ENCODE peak calls at places on chromosomes 12 and 14, in five cellular contexts. One of them, this sample, is unnamed.

GRCh38 chr14:89276424-89276975 is 140.5 kb downstream of the FOXN3 start:
- DNase-seq in coronary artery: peak
- DNase-seq in colonic mucosa: no peak
- DNase-seq in brain microvascular endothelial cell: peak
- DNase-seq in right lobe of liver: no peak
- DNase-seq in this sample: no peak

GRCh38 chr12:56296207-56296785 is 3.8 kb downstream of the CS start:
- DNase-seq in right lobe of liver: no peak
- DNase-seq in colonic mucosa: no peak
- DNase-seq in coronary artery: no peak
- DNase-seq in brain microvascular endothelial cell: no peak
- DNase-seq in this sample: no peak

GRCh38 chr12:19771858-19772257 is 332.6 kb downstream of the AEBP2 start:
- DNase-seq in colonic mucosa: no peak
- DNase-seq in right lobe of liver: no peak
- DNase-seq in brain microvascular endothelial cell: peak
- DNase-seq in coronary artery: no peak
- DNase-seq in this sample: no peak

GRCh38 chr14:35470775-35471174 is 63.2 kb upstream of the INSM2 start:
- DNase-seq in brain microvascular endothelial cell: peak
- DNase-seq in colonic mucosa: no peak
- DNase-seq in right lobe of liver: no peak
- DNase-seq in coronary artery: no peak
- DNase-seq in this sample: no peak

GRCh38 chr12:124874988-124875802 is 11.5 kb upstream of the SCARB1 start:
- DNase-seq in brain microvascular endothelial cell: no peak
- DNase-seq in colonic mucosa: no peak
- DNase-seq in right lobe of liver: no peak
- DNase-seq in coronary artery: no peak
- DNase-seq in this sample: no peak

GRCh38 chr12:1047898-1048660 is 57.1 kb downstream of the ERC1 start:
- DNase-seq in coronary artery: no peak
- DNase-seq in colonic mucosa: no peak
- DNase-seq in brain microvascular endothelial cell: no peak
- DNase-seq in right lobe of liver: no peak
- DNase-seq in this sample: no peak

GRCh38 chr12:117513353-117513752 is 151.9 kb upstream of the NOS1 start:
- DNase-seq in colonic mucosa: no peak
- DNase-seq in brain microvascular endothelial cell: no peak
- DNase-seq in coronary artery: no peak
- DNase-seq in right lobe of liver: peak
- DNase-seq in this sample: no peak

GRCh38 chr12:106446429-106447092 is 89.0 kb downstream of the POLR3B start:
- DNase-seq in colonic mucosa: no peak
- DNase-seq in coronary artery: no peak
- DNase-seq in brain microvascular endothelial cell: no peak
- DNase-seq in right lobe of liver: no peak
- DNase-seq in this sample: no peak

GRCh38 chr14:68924392-68925158 is 54.5 kb downstream of the ACTN1 start:
- DNase-seq in colonic mucosa: no peak
- DNase-seq in coronary artery: no peak
- DNase-seq in right lobe of liver: peak
- DNase-seq in brain microvascular endothelial cell: no peak
- DNase-seq in this sample: no peak

GRCh38 chr14:34874386-34875030 is 652 bp downstream of the BAZ1A start:
- DNase-seq in colonic mucosa: peak
- DNase-seq in right lobe of liver: peak
- DNase-seq in brain microvascular endothelial cell: peak
- DNase-seq in coronary artery: peak
- DNase-seq in this sample: peak

GRCh38 chr12:76123301-76124212 is 39.1 kb upstream of the NAP1L1 start:
- DNase-seq in coronary artery: no peak
- DNase-seq in brain microvascular endothelial cell: no peak
- DNase-seq in colonic mucosa: no peak
- DNase-seq in right lobe of liver: no peak
- DNase-seq in this sample: no peak

GRCh38 chr14:31829256-31829923 is 247.7 kb upstream of the ARHGAP5 start:
- DNase-seq in colonic mucosa: no peak
- DNase-seq in brain microvascular endothelial cell: peak
- DNase-seq in coronary artery: no peak
- DNase-seq in right lobe of liver: no peak
- DNase-seq in this sample: no peak

GRCh38 chr12:22282283-22282682 is 52.2 kb downstream of the ST8SIA1 start:
- DNase-seq in colonic mucosa: no peak
- DNase-seq in coronary artery: no peak
- DNase-seq in brain microvascular endothelial cell: peak
- DNase-seq in right lobe of liver: no peak
- DNase-seq in this sample: no peak

GRCh38 chr12:114668151-114668891 is 15.7 kb downstream of the TBX3 start:
- DNase-seq in brain microvascular endothelial cell: peak
- DNase-seq in right lobe of liver: peak
- DNase-seq in coronary artery: no peak
- DNase-seq in colonic mucosa: peak
- DNase-seq in this sample: peak

GRCh38 chr14:100339757-100340453 is 16.8 kb downstream of the SLC25A47 start:
- DNase-seq in colonic mucosa: no peak
- DNase-seq in coronary artery: no peak
- DNase-seq in right lobe of liver: no peak
- DNase-seq in brain microvascular endothelial cell: no peak
- DNase-seq in this sample: no peak

GRCh38 chr14:100341301-100342031 is 18.3 kb downstream of the SLC25A47 start:
- DNase-seq in colonic mucosa: no peak
- DNase-seq in coronary artery: peak
- DNase-seq in brain microvascular endothelial cell: peak
- DNase-seq in right lobe of liver: no peak
- DNase-seq in this sample: peak

GRCh38 chr14:100336618-100337530 is 13.7 kb downstream of the SLC25A47 start:
- DNase-seq in coronary artery: no peak
- DNase-seq in colonic mucosa: no peak
- DNase-seq in brain microvascular endothelial cell: no peak
- DNase-seq in right lobe of liver: peak
- DNase-seq in this sample: peak

GRCh38 chr14:100342195-100342594 is 19.1 kb downstream of the SLC25A47 start:
- DNase-seq in right lobe of liver: no peak
- DNase-seq in brain microvascular endothelial cell: no peak
- DNase-seq in coronary artery: peak
- DNase-seq in colonic mucosa: no peak
- DNase-seq in this sample: peak

DNA sequence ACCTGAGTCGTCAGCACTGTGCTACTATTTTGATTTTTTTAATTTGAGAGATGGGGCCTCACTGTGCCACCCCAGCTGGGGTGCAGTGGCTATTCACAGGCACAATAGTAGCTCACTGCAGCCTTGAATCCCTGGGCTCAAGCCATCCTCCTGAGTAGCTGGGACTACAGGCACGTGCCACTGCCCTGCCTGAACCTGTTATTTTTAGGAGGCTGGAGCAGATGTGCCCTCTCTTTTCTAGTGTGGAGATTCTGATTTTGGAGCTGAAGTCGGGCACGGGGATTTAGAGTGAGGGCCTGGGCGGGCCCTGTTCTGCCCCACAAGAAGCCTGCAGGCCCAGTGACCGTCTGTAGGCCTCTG is 17.3 kb downstream of the SLC25A47 start:
- DNase-seq in coronary artery: no peak
- DNase-seq in right lobe of liver: no peak
- DNase-seq in colonic mucosa: no peak
- DNase-seq in brain microvascular endothelial cell: no peak
- DNase-seq in this sample: no peak
- H3K27ac ChIP-seq in coronary artery: peak
- H3K27ac ChIP-seq in right lobe of liver: peak
- H3K27ac ChIP-seq in colonic mucosa: peak
- H3K27ac ChIP-seq in brain microvascular endothelial cell: peak
- H3K27ac ChIP-seq in this sample: no peak

DNA sequence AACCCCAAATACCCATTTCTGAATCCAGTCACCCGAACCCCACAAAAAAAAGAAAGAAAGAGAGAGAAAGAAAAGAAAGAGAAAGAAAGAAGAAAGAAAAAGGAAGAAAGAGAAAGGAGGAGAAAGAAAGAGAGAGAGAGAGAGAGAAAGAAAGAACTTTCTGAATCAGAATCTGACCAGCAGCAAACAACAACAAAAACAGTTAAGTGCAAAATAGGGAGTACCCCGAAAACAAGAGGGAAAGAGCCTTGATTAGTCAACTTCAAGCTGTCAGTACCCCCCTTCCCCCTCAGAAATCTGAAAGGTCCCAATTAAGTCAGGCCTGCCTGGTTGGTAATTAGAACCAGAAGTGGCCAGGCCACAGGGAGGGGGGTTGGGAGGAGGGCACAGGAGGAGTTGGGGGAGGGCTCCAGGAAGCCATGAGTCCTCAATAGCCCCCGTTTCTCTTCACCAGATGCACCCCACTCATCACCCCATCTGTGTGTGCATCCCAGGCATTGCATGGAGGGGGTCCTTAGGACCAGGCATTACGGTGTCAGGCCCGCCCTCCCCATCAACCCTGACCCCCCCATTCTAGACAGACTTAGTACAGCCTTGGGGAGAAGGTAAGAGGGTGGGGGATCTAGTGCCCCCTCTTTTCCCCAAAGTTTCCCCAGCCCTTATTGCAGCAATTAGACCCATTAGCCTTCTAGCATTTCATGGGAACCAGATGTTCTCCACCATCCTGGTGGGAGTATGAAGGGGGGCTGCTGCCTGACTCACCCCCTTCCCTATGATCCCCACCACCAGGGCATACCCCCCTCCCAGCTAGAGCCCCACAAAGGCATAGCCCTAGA is 9.6 kb downstream of the RARG start:
- DNase-seq in coronary artery: peak
- DNase-seq in right lobe of liver: no peak
- DNase-seq in brain microvascular endothelial cell: no peak
- DNase-seq in colonic mucosa: no peak
- DNase-seq in this sample: peak
- H3K4me3 ChIP-seq in coronary artery: peak
- H3K4me3 ChIP-seq in right lobe of liver: peak
- H3K4me3 ChIP-seq in brain microvascular endothelial cell: peak
- H3K4me3 ChIP-seq in colonic mucosa: peak
- H3K4me3 ChIP-seq in this sample: peak

GRCh38 chr12:92547906-92548305 is 154.9 kb upstream of the PLEKHG7 start:
- DNase-seq in right lobe of liver: no peak
- DNase-seq in colonic mucosa: no peak
- DNase-seq in brain microvascular endothelial cell: no peak
- DNase-seq in coronary artery: no peak
- DNase-seq in this sample: no peak
- H3K27ac ChIP-seq in right lobe of liver: peak
- H3K27ac ChIP-seq in colonic mucosa: no peak
- H3K27ac ChIP-seq in brain microvascular endothelial cell: no peak
- H3K27ac ChIP-seq in coronary artery: no peak
- H3K27ac ChIP-seq in this sample: no peak

DNA sequence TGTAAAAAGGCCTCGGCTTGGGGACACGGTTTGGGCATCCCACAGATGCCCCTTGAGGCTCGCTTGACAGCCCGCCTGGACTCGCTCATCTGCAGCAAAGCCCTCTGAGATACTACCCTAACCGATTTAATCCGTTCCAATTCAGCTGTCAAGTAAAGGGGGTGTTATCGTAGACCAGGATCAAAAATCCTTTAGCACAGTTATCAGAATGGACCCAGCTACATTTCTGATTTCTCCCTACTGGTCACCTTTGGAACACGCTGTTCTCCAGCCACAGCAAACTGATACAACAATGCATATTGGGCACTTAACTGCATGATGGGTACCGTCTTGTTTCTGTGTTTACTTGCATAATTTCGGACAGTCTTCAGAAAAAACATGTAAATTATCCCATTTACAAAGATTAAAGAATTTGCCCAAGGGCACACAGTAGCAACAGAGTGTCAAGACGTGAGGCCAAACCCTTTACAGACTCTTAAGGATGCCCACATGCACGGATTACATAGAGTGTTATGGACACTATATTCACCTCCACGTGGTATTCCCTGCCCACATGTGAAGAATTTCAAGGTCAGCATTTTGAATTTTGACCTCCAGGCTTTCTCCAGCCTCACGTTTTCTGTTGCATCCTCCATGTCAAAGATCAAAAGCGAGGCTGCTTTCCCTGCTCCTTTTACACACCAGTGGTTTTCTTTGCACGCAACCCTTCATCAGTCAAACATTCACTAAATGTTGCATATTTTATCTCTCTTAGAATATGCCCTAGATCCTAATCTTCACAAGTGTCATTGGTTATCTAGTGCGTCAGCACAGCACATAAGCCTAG is 3.2 kb upstream of the DUSP6 start:
- DNase-seq in colonic mucosa: no peak
- DNase-seq in right lobe of liver: no peak
- DNase-seq in coronary artery: no peak
- DNase-seq in brain microvascular endothelial cell: no peak
- DNase-seq in this sample: no peak
- H3K4me3 ChIP-seq in colonic mucosa: peak
- H3K4me3 ChIP-seq in right lobe of liver: peak
- H3K4me3 ChIP-seq in coronary artery: peak
- H3K4me3 ChIP-seq in brain microvascular endothelial cell: peak
- H3K4me3 ChIP-seq in this sample: peak

GRCh38 chr14:63887899-63888298 is 35.1 kb downstream of the SYNE2 start:
- DNase-seq in right lobe of liver: no peak
- DNase-seq in colonic mucosa: no peak
- DNase-seq in brain microvascular endothelial cell: no peak
- DNase-seq in coronary artery: no peak
- DNase-seq in this sample: no peak

GRCh38 chr14:63891148-63891964 is 38.6 kb downstream of the SYNE2 start:
- DNase-seq in colonic mucosa: no peak
- DNase-seq in right lobe of liver: no peak
- DNase-seq in coronary artery: no peak
- DNase-seq in brain microvascular endothelial cell: no peak
- DNase-seq in this sample: no peak

GRCh38 chr14:63895510-63895909 is 42.7 kb downstream of the SYNE2 start:
- DNase-seq in right lobe of liver: no peak
- DNase-seq in colonic mucosa: no peak
- DNase-seq in coronary artery: no peak
- DNase-seq in brain microvascular endothelial cell: no peak
- DNase-seq in this sample: no peak

GRCh38 chr14:63893701-63894458 is 41.1 kb downstream of the SYNE2 start:
- DNase-seq in right lobe of liver: no peak
- DNase-seq in coronary artery: peak
- DNase-seq in colonic mucosa: no peak
- DNase-seq in brain microvascular endothelial cell: peak
- DNase-seq in this sample: peak

GRCh38 chr14:63890553-63890952 is 37.7 kb downstream of the SYNE2 start:
- DNase-seq in brain microvascular endothelial cell: no peak
- DNase-seq in right lobe of liver: no peak
- DNase-seq in coronary artery: no peak
- DNase-seq in colonic mucosa: no peak
- DNase-seq in this sample: no peak
- H3K27ac ChIP-seq in brain microvascular endothelial cell: no peak
- H3K27ac ChIP-seq in right lobe of liver: no peak
- H3K27ac ChIP-seq in coronary artery: peak
- H3K27ac ChIP-seq in colonic mucosa: no peak
- H3K27ac ChIP-seq in this sample: peak

This sample was measured in kidney.